ENCODE peak calls at places on chromosomes 7 and 10, in four cellular contexts. X is stomach, Z is right cardiac atrium, W is right atrium auricular region. E is an unnamed sample. For H3K4me1, the result is how much of the 10 kb centered on the place peaks cover.

GRCh38 chr10:43128958-43129706 is 9.1 kb upstream of the CSGALNACT2 start:
- DNase-seq in X (peak), W (peak), Z (no peak), E (no peak)

GRCh38 chr7:30915751-30916150 is 4.1 kb downstream of the AQP1 start:
- DNase-seq in W (no peak), Z (peak), X (no peak), E (no peak)

GRCh38 chr7:28280516-28280915 is 99.9 kb upstream of the JAZF1 start:
- DNase-seq in X (no peak), W (no peak), Z (no peak), E (no peak)

GRCh38 chr10:116041948-116042347 is 231.1 kb downstream of the GFRA1 start:
- DNase-seq in W (no peak), Z (no peak), X (no peak), E (no peak)

GRCh38 chr10:43816351-43817321 is 168.0 kb upstream of the ZNF32 start:
- DNase-seq in W (no peak), Z (peak), X (peak), E (no peak)

GRCh38 chr10:122206471-122207065 is 64.5 kb upstream of the BTBD16 start:
- DNase-seq in Z (no peak), X (no peak), W (no peak), E (no peak)

GRCh38 chr10:21242915-21243314 is 282.6 kb downstream of the SKIDA1 start:
- DNase-seq in W (no peak), Z (no peak), X (no peak), E (no peak)

GRCh38 chr10:3452683-3453388 is 280.3 kb upstream of the PITRM1 start:
- DNase-seq in X (no peak), W (no peak), Z (no peak), E (no peak)

GRCh38 chr7:116920359-116920758 is 32.9 kb upstream of the ST7 start:
- DNase-seq in Z (no peak), W (no peak), X (no peak), E (no peak)

GRCh38 chr7:128215281-128215680 is 25.8 kb upstream of the LEP start:
- DNase-seq in Z (no peak), W (no peak), X (no peak), E (no peak)

GRCh38 chr10:63105811-63106755 is 27.0 kb upstream of the NRBF2 start:
- DNase-seq in Z (peak), X (no peak), W (peak), E (no peak)

GRCh38 chr7:125125315-125125714 is 195.7 kb upstream of the POT1 start:
- DNase-seq in X (no peak), Z (no peak), W (no peak), E (no peak)

GRCh38 chr10:132983250-132984007 is 41.1 kb upstream of the CFAP46 start:
- DNase-seq in W (no peak), X (no peak), Z (no peak), E (no peak)

GRCh38 chr7:141992154-141992553 is 3.5 kb upstream of the MGAM start:
- DNase-seq in X (no peak), Z (no peak), W (no peak), E (no peak)

GRCh38 chr10:75079436-75080083 is 31.9 kb upstream of the SAMD8 start:
- DNase-seq in W (no peak), X (no peak), Z (no peak), E (no peak)

GRCh38 chr10:93471110-93471651 is 11.0 kb downstream of the MYOF start:
- DNase-seq in X (no peak), W (no peak), Z (no peak), E (no peak)

GRCh38 chr10:101723176-101723575 is 28.2 kb upstream of the FBXW4 start:
- DNase-seq in Z (no peak), X (no peak), W (no peak), E (no peak)
- H3K4me1 ChIP-seq in Z (under half), X (under half), W (under half), E (under half)

DNA sequence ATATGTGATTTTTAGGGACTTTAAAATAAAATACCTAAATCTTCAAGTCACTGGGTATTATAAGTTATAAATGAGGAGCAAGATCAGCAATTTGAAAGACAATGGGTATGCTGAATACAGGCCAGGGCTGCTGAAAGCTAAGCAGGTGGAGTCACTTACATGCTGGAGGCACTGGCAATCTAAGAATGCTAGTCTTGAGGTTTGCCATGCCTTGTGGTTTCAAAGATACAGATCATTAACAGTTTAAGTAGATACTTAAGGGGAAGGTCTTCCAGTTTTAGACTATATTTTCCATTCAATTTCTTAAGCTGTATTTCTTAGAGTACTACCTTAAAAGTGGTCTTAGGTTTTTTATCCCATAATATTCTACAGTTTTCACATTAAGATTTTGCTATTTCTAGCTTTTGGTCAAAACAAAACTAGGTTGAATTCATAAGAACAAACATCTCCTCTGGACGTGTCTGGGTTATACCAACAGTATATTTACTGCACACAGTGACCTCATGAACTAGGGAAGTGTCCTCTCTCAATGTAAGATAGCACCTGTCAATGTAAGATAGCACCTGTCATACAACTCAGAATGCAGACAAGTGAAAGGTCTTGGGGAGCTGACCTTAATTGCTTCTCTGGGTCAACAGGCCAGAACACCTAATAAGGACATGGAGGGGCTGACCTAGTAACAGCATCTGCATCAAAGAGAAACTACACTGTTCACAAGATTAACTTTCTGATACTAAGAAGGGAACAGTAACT is 2.0 kb downstream of the SRI start:
- DNase-seq in W (no peak), Z (no peak), X (no peak), E (no peak)
- H3K4me3 ChIP-seq in W (no peak), Z (no peak), X (no peak), E (no peak)

DNA sequence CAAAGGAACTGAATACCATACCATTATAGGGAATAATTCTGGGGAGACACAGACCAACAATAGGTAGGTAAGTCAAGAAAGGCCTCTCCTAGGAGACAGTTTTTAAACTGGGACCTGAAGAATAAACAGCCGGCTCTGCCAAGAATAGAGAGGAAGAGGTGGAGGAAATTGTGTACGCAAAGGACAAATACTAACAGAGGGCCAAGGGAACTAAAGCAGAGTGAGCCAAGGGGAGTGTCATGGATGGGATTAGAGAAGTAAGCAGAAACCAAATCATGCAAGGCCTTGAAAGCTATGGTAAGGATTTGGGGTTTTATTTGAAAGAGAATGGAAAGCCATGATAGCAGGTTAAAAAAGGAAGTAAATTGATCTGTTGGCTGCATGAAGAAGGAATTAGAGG is 18.1 kb upstream of the ITGB8 start:
- DNase-seq in X (no peak), Z (no peak), W (no peak), E (no peak)
- H3K4me1 ChIP-seq in X (under half), Z (under half), W (under half), E (under half)

DNA sequence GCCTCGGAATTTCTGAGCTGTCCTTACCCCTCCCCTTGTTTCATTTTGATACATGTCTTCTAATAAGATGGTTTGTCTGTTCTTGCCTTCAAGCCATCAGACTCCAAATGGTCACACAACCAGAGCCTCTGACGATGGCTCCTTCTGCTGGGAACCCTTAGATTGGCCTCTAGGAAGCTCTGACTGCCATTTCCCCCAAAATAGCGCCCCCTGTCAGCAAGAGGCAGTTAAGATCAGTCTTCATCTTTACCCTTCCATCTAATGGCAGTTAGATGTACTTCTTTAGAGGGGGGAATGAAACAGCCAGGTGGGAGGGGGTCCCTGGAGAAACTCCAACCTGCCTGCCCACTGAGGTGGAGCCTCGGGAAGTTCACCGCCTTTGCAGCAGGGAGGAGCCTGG is 85.8 kb upstream of the GPR22 start:
- DNase-seq in X (no peak), W (no peak), Z (no peak), E (no peak)
- H3K4me3 ChIP-seq in X (no peak), W (no peak), Z (no peak), E (no peak)

GRCh38 chr7:1015196-1015595 is 29.1 kb upstream of the GPR146 start:
- DNase-seq in W (no peak), Z (peak), X (no peak), E (no peak)
- H3K4me1 ChIP-seq in W (under half), Z (under half), X (under half), E (under half)

GRCh38 chr10:7464703-7465102 is 53.9 kb upstream of the SFMBT2 start:
- DNase-seq in W (no peak), X (no peak), Z (no peak), E (no peak)

GRCh38 chr10:7458554-7458953 is 47.7 kb upstream of the SFMBT2 start:
- DNase-seq in X (no peak), W (no peak), Z (no peak), E (no peak)

GRCh38 chr10:7457478-7458316 is 46.9 kb upstream of the SFMBT2 start:
- DNase-seq in W (no peak), X (no peak), Z (no peak), E (no peak)

DNA sequence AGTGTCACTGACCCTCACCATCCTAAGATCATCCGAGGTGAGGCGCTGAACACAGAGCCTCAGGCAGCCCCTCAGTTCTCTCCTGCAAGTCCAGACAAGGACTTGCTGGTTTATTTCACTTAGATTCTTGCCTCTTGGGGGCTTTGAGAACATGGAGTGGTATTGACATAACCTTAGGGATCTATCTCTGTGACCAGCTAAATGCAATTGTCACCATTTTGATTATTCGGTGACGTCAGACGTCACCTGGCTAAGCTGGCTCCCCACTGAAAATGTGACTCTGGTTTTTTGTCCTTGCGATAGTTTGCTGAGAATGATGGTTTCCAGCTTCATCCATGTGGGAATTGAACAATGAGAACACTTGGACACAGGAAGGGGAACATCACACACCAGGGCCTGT is 49.2 kb upstream of the SFMBT2 start:
- DNase-seq in Z (no peak), W (no peak), X (no peak), E (no peak)
- H3K4me3 ChIP-seq in Z (no peak), W (no peak), X (no peak), E (no peak)

GRCh38 chr10:86518781-86519180 is 2.8 kb downstream of the WAPL start:
- DNase-seq in X (no peak), W (no peak), Z (no peak), E (no peak)
- H3K4me1 ChIP-seq in X (under half), W (half or more), Z (under half), E (half or more)

DNA sequence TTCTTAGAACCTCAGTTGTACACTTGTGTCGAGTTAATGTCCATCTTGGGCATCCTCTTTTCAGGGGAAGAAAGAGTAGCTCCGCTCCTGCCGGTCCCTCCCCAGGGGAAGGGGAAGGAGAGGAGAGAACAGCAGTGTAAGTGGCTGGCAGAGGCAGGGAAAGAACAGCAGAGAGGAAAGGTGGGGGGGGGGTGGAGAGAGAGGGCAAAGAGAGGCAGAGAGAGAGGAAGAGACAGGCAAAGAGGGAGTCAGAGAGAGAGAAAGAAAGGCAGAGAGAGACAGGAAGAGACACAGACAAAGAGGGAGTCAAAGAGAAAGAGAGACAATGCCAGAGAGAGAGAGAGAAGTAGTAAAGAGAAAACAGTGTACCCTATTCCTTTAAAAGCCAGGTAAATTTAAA is 53.9 kb downstream of the MRPS24 start:
- DNase-seq in W (no peak), Z (no peak), X (no peak), E (no peak)
- H3K4me3 ChIP-seq in W (no peak), Z (no peak), X (no peak), E (no peak)

GRCh38 chr10:1626835-1627234 is 110.5 kb downstream of the ADARB2 start:
- DNase-seq in Z (no peak), W (no peak), X (no peak), E (no peak)
- H3K4me1 ChIP-seq in Z (under half), W (under half), X (under half), E (under half)

E was measured in body of pancreas.